ENCODE peak calls at places on chromosomes 5 and 9, in five cellular contexts. E is IMR-90; I is heart left ventricle; B is colonic mucosa; C is CD8-positive, alpha-beta T cell. H is an unnamed sample.
A peak's percentile ranks its signal among the peaks of the same experiment; 100 is the strongest.

GRCh38 chr5:100846722-100847121 is 56.4 kb downstream of the ST8SIA4 start:
- DNase-seq in E (no peak), B (no peak), I (no peak), C (no peak), H (no peak)

GRCh38 chr5:73321757-73322452 is 126.7 kb downstream of the FOXD1 start:
- DNase-seq in E (peak; percentile 97), B (no peak), C (no peak), I (no peak), H (no peak)

GRCh38 chr9:121751686-121752445 is 100.4 kb downstream of the DAB2IP start:
- DNase-seq in E (no peak), B (no peak), I (no peak), C (no peak), H (peak; percentile 72)

GRCh38 chr5:179668404-179668803 is 12.4 kb downstream of the CBY3 start:
- DNase-seq in B (peak; percentile 29), E (peak; percentile 54), I (peak; percentile 20), C (peak; percentile 26), H (no peak)

GRCh38 chr5:41961736-41962135 is 36.7 kb downstream of the FBXO4 start:
- DNase-seq in E (no peak), I (no peak), C (no peak), B (no peak), H (no peak)

GRCh38 chr5:68898961-68899471 is 194.8 kb upstream of the SLC30A5 start:
- DNase-seq in C (no peak), E (peak; percentile 25), B (no peak), I (no peak), H (no peak)

GRCh38 chr5:41670216-41670615 is 159.8 kb upstream of the PLCXD3 start:
- DNase-seq in E (no peak), C (no peak), B (no peak), I (no peak), H (no peak)

GRCh38 chr9:38183994-38184568 is 115.1 kb upstream of the SHB start:
- DNase-seq in C (no peak), B (no peak), I (no peak), E (no peak), H (no peak)

GRCh38 chr5:86596476-86596875 is 21.3 kb upstream of the COX7C start:
- DNase-seq in E (no peak), C (no peak), I (no peak), B (no peak), H (no peak)

GRCh38 chr5:29114331-29114768 is 2076.0 kb upstream of the CDH9 start:
- DNase-seq in E (no peak), I (no peak), C (no peak), B (no peak), H (no peak)

GRCh38 chr5:97102010-97102470 is 40.4 kb downstream of the LIX1 start:
- DNase-seq in C (no peak), I (no peak), B (no peak), E (no peak), H (no peak)

GRCh38 chr9:35518212-35518917 is 28.5 kb downstream of the RUSC2 start:
- DNase-seq in E (peak; percentile 94), C (no peak), I (no peak), B (no peak), H (no peak)

GRCh38 chr9:110623462-110624025 is 44.0 kb upstream of the SVEP1 start:
- DNase-seq in E (peak; percentile 70), B (peak; percentile 56), C (no peak), I (no peak), H (peak; percentile 41)

GRCh38 chr5:106601605-106602004 is 1069.1 kb downstream of the EFNA5 start:
- DNase-seq in I (no peak), B (no peak), E (no peak), C (no peak), H (no peak)

GRCh38 chr5:126998201-126998631 is 32.1 kb downstream of the MARCHF3 start:
- DNase-seq in I (no peak), B (no peak), E (peak; percentile 63), C (no peak), H (no peak)

GRCh38 chr9:112265391-112265790 is 68.0 kb downstream of the PTBP3 start:
- DNase-seq in C (no peak), B (no peak), I (no peak), E (no peak), H (no peak)

GRCh38 chr9:131020388-131020787 is 11.4 kb downstream of the LAMC3 start:
- DNase-seq in I (no peak), E (peak; percentile 60), C (no peak), B (no peak), H (no peak)

GRCh38 chr5:91311697-91312501 is 71.2 kb downstream of the ARRDC3 start:
- DNase-seq in C (peak; percentile 73), B (peak; percentile 50), E (peak; percentile 99), I (peak; percentile 56), H (peak; percentile 82)

GRCh38 chr5:89893546-89893945 is 516.0 kb downstream of the CETN3 start:
- DNase-seq in B (no peak), C (no peak), I (no peak), E (no peak), H (no peak)

GRCh38 chr5:68277427-68277826 is 61.9 kb downstream of the PIK3R1 start:
- DNase-seq in I (no peak), E (peak; percentile 77), C (no peak), B (no peak), H (no peak)

GRCh38 chr5:16721151-16722102 is 104.6 kb upstream of the RETREG1 start:
- DNase-seq in I (no peak), C (no peak), E (no peak), B (no peak), H (no peak)

GRCh38 chr5:141476132-141476909 is 555 bp downstream of the PCDHGC3 start:
- DNase-seq in E (peak; percentile 85), C (no peak), B (peak; percentile 63), I (peak; percentile 67), H (peak; percentile 60)

GRCh38 chr9:131262327-131263032 is 13.8 kb downstream of the FAM78A start:
- DNase-seq in I (no peak), C (no peak), E (peak; percentile 25), B (no peak), H (no peak)

GRCh38 chr9:133347515-133347984 is 381 bp downstream of the MED22 start:
- DNase-seq in I (peak; percentile 38), E (no peak), C (peak; percentile 42), B (peak; percentile 47), H (peak; percentile 70)

GRCh38 chr9:78439866-78440830 is 143.2 kb downstream of the PSAT1 start:
- DNase-seq in C (no peak), B (no peak), E (no peak), I (no peak), H (no peak)

GRCh38 chr5:159310492-159310891 is 19.8 kb downstream of the IL12B start:
- DNase-seq in I (no peak), C (peak; percentile 17), E (no peak), B (peak; percentile 52), H (no peak)

GRCh38 chr5:149646564-149646963 is 65.3 kb downstream of the ARHGEF37 start:
- DNase-seq in I (peak; percentile 59), B (no peak), C (peak; percentile 42), E (peak; percentile 21), H (no peak)

GRCh38 chr5:166341708-166342329 is 1949.6 kb upstream of the WWC1 start:
- DNase-seq in I (no peak), B (no peak), C (no peak), E (no peak), H (no peak)

GRCh38 chr5:136079195-136079985 is 50.6 kb downstream of the TGFBI start:
- DNase-seq in B (no peak), C (no peak), I (no peak), E (no peak), H (no peak)

GRCh38 chr9:70484232-70485130 is 70.0 kb upstream of the KLF9 start:
- DNase-seq in C (no peak), E (peak; percentile 86), B (peak; percentile 57), I (peak; percentile 56), H (no peak)

GRCh38 chr5:14684757-14685156 is 20.2 kb downstream of the OTULIN start:
- DNase-seq in C (no peak), B (no peak), E (no peak), I (no peak), H (no peak)

GRCh38 chr5:14686517-14686916 is 22.0 kb downstream of the OTULIN start:
- DNase-seq in E (no peak), C (no peak), B (no peak), I (no peak), H (no peak)

GRCh38 chr5:14685757-14686156 is 21.2 kb downstream of the OTULIN start:
- DNase-seq in I (no peak), C (peak; percentile 42), E (peak; percentile 69), B (peak; percentile 33), H (no peak)

GRCh38 chr5:14681236-14681752 is 16.8 kb downstream of the OTULIN start:
- DNase-seq in I (peak; percentile 33), B (no peak), C (no peak), E (no peak), H (peak; percentile 26)

DNA sequence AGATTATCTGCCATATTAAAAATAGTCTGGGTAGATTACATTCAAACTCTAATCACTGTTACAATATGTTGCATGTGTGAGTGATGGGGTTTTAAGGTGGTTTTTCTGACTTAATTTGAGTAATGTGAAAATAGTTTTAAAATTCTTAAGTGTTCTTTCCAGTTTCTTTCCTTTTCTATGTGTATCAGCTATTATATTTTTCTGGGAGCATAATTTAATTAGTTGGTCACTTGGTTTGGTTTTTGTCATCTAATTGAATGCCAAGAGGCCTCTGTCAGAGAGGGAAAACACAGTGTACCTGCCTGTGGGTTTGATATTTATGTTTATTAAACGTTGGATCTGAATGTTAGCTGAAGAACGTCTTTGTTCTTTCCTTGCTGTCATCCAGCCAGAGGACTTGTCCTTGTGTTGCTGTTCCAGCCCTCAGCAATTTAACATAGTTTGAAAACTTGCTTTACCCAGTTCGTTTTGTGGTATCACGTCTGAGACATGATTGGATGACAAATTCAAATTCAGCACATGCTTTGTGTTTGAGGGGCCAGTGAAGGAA is 19.5 kb downstream of the OTULIN start:
- DNase-seq in I (no peak), E (no peak), B (no peak), C (no peak), H (no peak)
- H3K36me3 ChIP-seq in I (peaks cover 5% of the 10 kb centered on the region), E (peaks cover 35% of the 10 kb centered on the region), B (peaks cover 11% of the 10 kb centered on the region), C (peaks cover 28% of the 10 kb centered on the region), H (no peaks in the 10 kb centered on the region)

GRCh38 chr9:113636165-113636564 is 172.6 kb downstream of the RGS3 start:
- DNase-seq in C (no peak), B (no peak), E (peak; percentile 91), I (no peak), H (no peak)
- TF ChIP-seq CTCF in C (no peak), B (no peak), E (no peak), I (no peak), H (no peak)

GRCh38 chr5:664994-665360 is 28.2 kb downstream of the TPPP start:
- DNase-seq in C (no peak), E (no peak), I (peak; percentile 5), B (no peak), H (no peak)
- H3K36me3 ChIP-seq in C (no peaks in the 10 kb centered on the region), E (peaks cover 4% of the 10 kb centered on the region), I (peaks cover 6% of the 10 kb centered on the region), B (no peaks in the 10 kb centered on the region), H (no peaks in the 10 kb centered on the region)

GRCh38 chr5:10115669-10116068 is 134.0 kb downstream of the ATPSCKMT start:
- DNase-seq in I (no peak), B (no peak), E (no peak), C (no peak), H (no peak)

GRCh38 chr5:10110228-10110627 is 139.5 kb downstream of the ATPSCKMT start:
- DNase-seq in B (no peak), I (no peak), C (no peak), E (no peak), H (no peak)

GRCh38 chr5:10106806-10107205 is 142.9 kb downstream of the ATPSCKMT start:
- DNase-seq in I (no peak), C (no peak), E (peak; percentile 23), B (no peak), H (no peak)

GRCh38 chr5:10116594-10116993 is 133.1 kb downstream of the ATPSCKMT start:
- DNase-seq in C (no peak), B (no peak), I (no peak), E (no peak), H (no peak)

GRCh38 chr5:10111575-10111974 is 138.1 kb downstream of the ATPSCKMT start:
- DNase-seq in C (no peak), E (peak; percentile 54), B (no peak), I (no peak), H (no peak)
- TF ChIP-seq CTCF in C (no peak), E (peak; percentile 54), B (peak; percentile 16), I (no peak), H (no peak)

H was measured in ovary.